ENCODE peak calls at places on chromosomes 3 and 15, in six cellular contexts. A is cardiac muscle cell, V is suprapubic skin, W is AG09309, O is neural progenitor cell, X is GM10248. I is an unnamed sample.
A peak's percentile ranks its signal among the peaks of the same experiment; 100 is the strongest.

GRCh38 chr15:40932625-40933519 is 3.7 kb downstream of the DLL4 start:
- DNase-seq in A (no peak), O (no peak), W (no peak), V (no peak), X (no peak), I (no peak)

GRCh38 chr3:60301142-60301541 is 950.1 kb downstream of the FHIT start:
- DNase-seq in X (no peak), V (no peak), W (no peak), A (no peak), O (no peak), I (no peak)

GRCh38 chr3:27324695-27325094 is 44.5 kb downstream of the NEK10 start:
- DNase-seq in W (no peak), O (no peak), V (no peak), X (no peak), A (no peak), I (no peak)

GRCh38 chr3:14403636-14404395 is 1.4 kb downstream of the SLC6A6 start:
- DNase-seq in O (peak; percentile 36), V (no peak), W (no peak), A (peak; percentile 34), X (no peak), I (no peak)

GRCh38 chr15:90957105-90957790 is 2.6 kb downstream of the RCCD1 start:
- DNase-seq in X (no peak), V (no peak), O (peak; percentile 74), W (no peak), A (peak; percentile 54), I (no peak)

GRCh38 chr15:58473720-58474119 is 41.9 kb downstream of the LIPC start:
- DNase-seq in V (no peak), X (peak; percentile 37), O (no peak), W (peak; percentile 46), A (no peak), I (no peak)

GRCh38 chr3:194091141-194091540 is 44.8 kb upstream of the HES1 start:
- DNase-seq in V (no peak), X (no peak), A (no peak), O (no peak), W (peak; percentile 38), I (no peak)

GRCh38 chr15:65189102-65189740 is 4.1 kb upstream of the CLPX start:
- DNase-seq in O (peak; percentile 70), W (no peak), A (peak; percentile 65), V (no peak), X (peak; percentile 60), I (no peak)

GRCh38 chr3:17424137-17424536 is 318.3 kb downstream of the TBC1D5 start:
- DNase-seq in V (no peak), O (no peak), W (no peak), X (peak; percentile 10), A (no peak), I (no peak)

DNA sequence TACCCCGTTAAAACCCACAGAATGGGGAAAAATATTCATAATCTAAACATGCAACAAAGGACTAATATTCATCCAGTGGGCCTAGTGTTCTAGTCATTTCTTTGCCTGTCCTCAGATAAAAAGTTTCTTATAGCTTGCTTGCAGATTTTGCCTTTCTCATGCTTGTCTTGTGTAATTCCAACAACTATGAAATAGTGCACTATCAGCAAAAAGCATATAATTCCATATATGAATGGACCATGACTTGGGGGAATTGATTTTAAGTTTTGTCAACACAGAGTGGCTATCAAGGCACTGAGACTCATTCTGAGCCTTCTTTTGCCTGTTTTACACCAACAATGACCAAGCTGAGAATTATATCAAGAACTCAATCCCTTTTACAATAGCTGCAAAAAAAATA is 278.6 kb upstream of the GPR149 start:
- DNase-seq in X (no peak), O (no peak), W (no peak), V (no peak), A (no peak), I (no peak)
- TF ChIP-seq CTCF in X (no peak), O (no peak), W (no peak), V (no peak), A (no peak), I (no peak)

GRCh38 chr15:37204698-37205097 is 104.3 kb upstream of the MEIS2 start:
- DNase-seq in O (no peak), W (no peak), A (peak; percentile 7), X (no peak), V (no peak), I (no peak)
- TF ChIP-seq CTCF in O (peak; percentile 19), W (peak; percentile 4), A (no peak), X (no peak), V (no peak), I (no peak)

DNA sequence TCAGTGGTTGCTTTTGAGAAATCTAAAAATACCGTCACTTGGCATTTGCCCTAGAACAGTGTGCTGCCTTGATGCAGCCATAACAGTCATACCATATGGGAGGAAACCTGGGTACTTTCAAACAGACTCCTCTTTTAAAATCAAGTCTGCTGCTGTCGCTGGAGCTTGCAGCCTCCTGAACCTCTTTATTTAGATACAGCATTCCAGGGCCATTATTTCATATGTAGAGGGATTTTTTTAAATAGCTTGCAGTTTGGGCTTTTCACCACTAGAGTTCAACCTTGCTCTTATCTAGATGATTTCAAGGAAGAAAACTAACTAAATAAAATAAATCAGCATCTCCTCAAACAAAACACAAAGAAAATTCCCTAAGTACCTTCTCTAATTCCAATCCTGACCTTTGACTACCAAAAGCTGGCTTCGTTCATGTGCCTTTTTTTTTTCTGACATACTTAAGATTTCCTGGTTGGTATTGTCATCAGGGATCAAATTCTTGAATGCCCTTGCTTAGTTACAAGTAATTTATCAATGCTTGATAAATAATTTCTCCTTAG is 111.6 kb downstream of the KBTBD8 start:
- DNase-seq in A (peak; percentile 59), V (no peak), O (peak; percentile 52), W (peak; percentile 38), X (peak; percentile 6), I (no peak)
- TF ChIP-seq CTCF in A (peak; percentile 70), V (no peak), O (peak; percentile 75), W (peak; percentile 61), X (peak; percentile 49), I (peak; percentile 67)

DNA sequence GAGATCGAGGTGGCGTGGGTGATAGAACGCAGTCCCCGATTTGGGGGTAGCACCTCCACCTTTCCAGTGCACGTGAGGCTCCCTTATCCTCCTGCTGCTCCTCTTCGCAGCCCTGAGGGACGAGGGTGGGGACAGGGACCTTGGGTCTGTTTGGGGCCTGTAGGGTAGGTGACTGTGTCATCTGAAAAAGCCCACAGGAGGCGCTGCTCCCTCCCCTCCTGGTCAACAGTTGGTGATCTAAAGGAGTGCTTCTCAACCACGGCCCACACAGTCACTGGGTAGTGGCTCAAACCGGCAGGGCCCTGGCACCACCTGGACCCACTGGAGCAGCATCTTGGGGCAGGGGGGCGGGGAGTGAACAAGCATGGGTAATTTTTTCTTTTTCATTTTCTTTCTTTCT is 7.1 kb downstream of the LRRK1 start:
- DNase-seq in A (no peak), X (peak; percentile 48), O (peak; percentile 38), W (no peak), V (no peak), I (peak; percentile 51)
- TF ChIP-seq CTCF in A (peak; percentile 6), X (peak; percentile 31), O (peak; percentile 41), W (no peak), V (no peak), I (no peak)

DNA sequence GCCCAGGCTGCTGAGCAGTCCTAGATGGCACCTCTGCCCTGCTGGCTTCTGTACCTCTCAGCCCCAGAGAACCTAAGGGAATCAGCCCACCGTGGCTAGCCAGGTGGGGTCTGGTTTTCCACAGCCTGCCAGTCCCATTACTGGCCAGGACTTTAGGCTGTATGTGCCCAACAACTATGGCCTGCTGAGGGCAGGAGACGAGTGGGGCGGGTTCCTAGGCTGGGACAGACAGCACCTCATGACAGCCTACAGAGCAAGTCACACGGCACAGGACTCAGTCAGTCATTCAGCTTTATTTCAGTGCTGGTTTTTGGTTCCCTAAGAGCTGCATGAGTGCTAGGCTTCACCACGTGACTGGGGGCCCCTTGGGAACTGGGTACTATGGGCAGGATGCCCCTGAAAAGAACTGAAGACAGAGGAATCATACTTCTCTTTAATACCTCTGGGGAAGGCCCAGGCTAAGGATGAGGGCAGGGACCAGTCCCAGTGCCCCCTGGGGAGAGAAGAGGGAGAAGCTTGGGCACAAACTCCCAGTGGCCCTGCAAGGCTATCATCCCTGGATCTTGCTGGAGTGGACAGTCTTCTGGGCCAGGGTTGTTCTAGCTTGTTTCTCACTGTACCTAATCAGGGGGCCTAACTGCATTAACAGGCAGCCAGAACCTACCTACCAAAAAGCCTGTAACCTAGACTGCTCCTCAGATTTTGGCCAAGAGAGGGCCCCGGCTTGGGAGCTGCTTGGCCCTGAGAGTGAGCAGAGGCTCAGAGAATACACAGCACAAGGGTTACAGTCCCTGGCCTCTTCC is 14.8 kb downstream of the CLK3 start:
- DNase-seq in X (no peak), W (no peak), V (no peak), A (no peak), O (no peak), I (no peak)
- TF ChIP-seq CTCF in X (no peak), W (peak; percentile 23), V (no peak), A (peak; percentile 28), O (no peak), I (no peak)

GRCh38 chr15:44710236-44711088 is 661 bp downstream of the PATL2 start:
- DNase-seq in O (no peak), W (no peak), A (no peak), X (peak; percentile 56), V (no peak), I (no peak)
- TF ChIP-seq CTCF in O (peak; percentile 29), W (peak; percentile 43), A (peak; percentile 47), X (peak; percentile 43), V (no peak), I (peak; percentile 55)

GRCh38 chr3:181707980-181708379 is 3.7 kb upstream of the SOX2 start:
- DNase-seq in O (peak; percentile 91), W (no peak), A (no peak), X (no peak), V (no peak), I (no peak)

GRCh38 chr3:181712190-181712504 is 422 bp downstream of the SOX2 start:
- DNase-seq in O (peak; percentile 77), W (no peak), A (no peak), X (no peak), V (no peak), I (no peak)

GRCh38 chr3:181711325-181712135 is at the start of gene SOX2:
- DNase-seq in O (peak; percentile 98), W (no peak), X (peak; percentile 65), A (peak; percentile 86), V (no peak), I (peak; percentile 89)

GRCh38 chr3:181710581-181711255 is 1.0 kb upstream of the SOX2 start:
- DNase-seq in O (peak; percentile 97), V (no peak), W (no peak), A (no peak), X (no peak), I (no peak)

DNA sequence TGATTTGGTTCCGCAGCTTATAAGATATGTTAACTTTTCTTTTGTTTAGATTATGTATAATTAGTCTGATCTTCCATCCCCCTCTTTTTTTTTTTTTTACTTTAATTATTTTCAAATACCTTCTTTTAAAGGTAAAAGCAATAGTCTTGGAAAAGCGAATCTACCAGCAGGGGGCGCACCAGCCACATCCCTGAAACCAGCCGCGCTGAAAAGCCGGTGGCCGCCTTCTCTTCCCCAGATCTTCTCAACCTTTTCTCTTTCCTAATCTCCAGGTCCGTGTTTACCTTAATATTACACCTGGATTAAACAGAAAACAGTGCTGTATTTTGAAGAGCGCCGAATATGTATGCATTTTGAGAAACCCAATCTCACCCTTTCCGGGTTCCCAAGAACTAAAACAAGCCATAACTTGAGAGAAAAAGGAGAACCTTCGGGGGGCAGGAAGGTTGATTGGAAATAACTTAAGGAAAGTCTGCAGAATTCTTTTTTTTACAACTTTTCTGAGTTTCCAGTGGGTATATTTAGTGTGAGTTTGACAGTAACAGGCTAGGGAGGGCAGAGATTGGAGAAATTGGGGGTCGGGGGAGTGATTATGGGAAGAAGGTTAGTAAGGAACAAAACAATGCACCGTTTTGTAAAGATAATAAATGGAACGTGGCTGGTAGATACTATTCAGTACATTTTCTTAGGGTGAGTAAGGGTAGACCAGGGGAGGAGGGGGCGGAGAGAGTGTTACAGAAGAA is 2.0 kb upstream of the SOX2 start:
- DNase-seq in X (no peak), W (no peak), O (peak; percentile 91), A (peak; percentile 88), V (no peak), I (no peak)
- TF ChIP-seq CTCF in X (peak; percentile 77), W (peak; percentile 74), O (peak; percentile 93), A (peak; percentile 64), V (peak; percentile 62), I (peak; percentile 87)

I was measured in osteocyte.